ENCODE peak calls at places on chromosome 18, in eight cellular contexts. M, C, X, Z, Q, F, D and A are unnamed samples.

GRCh38 chr18:21241224-21242131 is 554 bp upstream of the GREB1L start:
- DNase-seq in M (no peak), C (peak; percentile 70), X (peak; percentile 66), Z (peak; percentile 31), Q (no peak), F (no peak), D (peak; percentile 40), A (no peak)

GRCh38 chr18:55337908-55338521 is 250.0 kb downstream of the TCF4 start:
- DNase-seq in M (peak; percentile 32), C (peak; percentile 14), X (peak; percentile 72), Z (no peak), Q (no peak), F (no peak), D (no peak), A (no peak)

GRCh38 chr18:9848170-9848854 is 37.5 kb upstream of the TXNDC2 start:
- DNase-seq in M (no peak), C (no peak), X (no peak), Z (no peak), Q (no peak), F (no peak), D (no peak), A (no peak)

GRCh38 chr18:13446024-13446423 is 227.5 kb downstream of the LDLRAD4 start:
- DNase-seq in M (no peak), C (no peak), X (peak; percentile 41), Z (no peak), Q (no peak), F (no peak), D (no peak), A (no peak)

GRCh38 chr18:43525149-43525548 is 247.9 kb upstream of the SYT4 start:
- DNase-seq in M (no peak), C (no peak), X (no peak), Z (no peak), Q (no peak), F (no peak), D (no peak), A (no peak)

GRCh38 chr18:51617167-51617566 is 419.7 kb upstream of the MEX3C start:
- DNase-seq in M (no peak), C (no peak), X (no peak), Z (no peak), Q (no peak), F (no peak), D (no peak), A (no peak)

GRCh38 chr18:11246466-11246865 is 97.1 kb upstream of the PIEZO2 start:
- DNase-seq in M (no peak), C (no peak), X (no peak), Z (no peak), Q (no peak), F (no peak), D (peak; percentile 48), A (no peak)

GRCh38 chr18:51054764-51055163 is 24.8 kb downstream of the SMAD4 start:
- DNase-seq in M (no peak), C (no peak), X (no peak), Z (no peak), Q (no peak), F (no peak), D (peak; percentile 31), A (no peak)

GRCh38 chr18:58195278-58195721 is 151.3 kb downstream of the NEDD4L start:
- DNase-seq in M (no peak), C (peak; percentile 76), X (no peak), Z (peak; percentile 51), Q (peak; percentile 17), F (no peak), D (no peak), A (no peak)

GRCh38 chr18:8559612-8560011 is 49.6 kb upstream of the RAB12 start:
- DNase-seq in M (no peak), C (peak; percentile 22), X (no peak), Z (no peak), Q (no peak), F (no peak), D (no peak), A (no peak)

GRCh38 chr18:61545281-61546245 is 212.3 kb downstream of the CDH20 start:
- DNase-seq in M (no peak), C (peak; percentile 26), X (no peak), Z (no peak), Q (no peak), F (no peak), D (no peak), A (no peak)

GRCh38 chr18:7567487-7568425 is 640 bp downstream of the PTPRM start:
- DNase-seq in M (peak; percentile 48), C (peak; percentile 85), X (peak; percentile 80), Z (peak; percentile 45), Q (no peak), F (no peak), D (peak; percentile 41), A (peak; percentile 49)

GRCh38 chr18:73715228-73715670 is 432.4 kb downstream of the FBXO15 start:
- DNase-seq in M (no peak), C (peak; percentile 7), X (no peak), Z (no peak), Q (no peak), F (no peak), D (no peak), A (no peak)